ENCODE peak calls at places on chromosomes 11 and 22, in four cellular contexts. I is transverse colon, N is Peyer's patch, Y is uterus. O is an unnamed sample.

GRCh38 chr22:35102663-35103062 is 36.7 kb downstream of the ISX start:
- DNase-seq in I (peak; percentile 71), N (no peak), Y (no peak), O (no peak)

GRCh38 chr11:45320366-45320765 is 34.2 kb upstream of the SYT13 start:
- DNase-seq in I (no peak), N (no peak), Y (no peak), O (no peak)

GRCh38 chr11:119828819-119829218 is 99.8 kb upstream of the NECTIN1 start:
- DNase-seq in I (no peak), N (no peak), Y (no peak), O (no peak)

GRCh38 chr11:117610045-117610444 is 187.0 kb downstream of the DSCAML1 start:
- DNase-seq in I (no peak), N (no peak), Y (no peak), O (no peak)

GRCh38 chr11:129862123-129862522 is 33.3 kb downstream of the NFRKB start:
- DNase-seq in I (no peak), N (no peak), Y (no peak), O (no peak)

GRCh38 chr11:44071157-44071556 is 5.1 kb downstream of the ACCS start:
- DNase-seq in I (no peak), N (no peak), Y (no peak), O (no peak)

GRCh38 chr11:94675239-94675638 is 92.9 kb upstream of the AMOTL1 start:
- DNase-seq in I (no peak), N (no peak), Y (no peak), O (peak; percentile 66)

GRCh38 chr11:114080219-114080618 is 20.7 kb downstream of the ZBTB16 start:
- DNase-seq in I (no peak), N (peak; percentile 44), Y (no peak), O (no peak)

GRCh38 chr22:26377170-26377825 is 51.8 kb upstream of the ASPHD2 start:
- DNase-seq in I (no peak), N (no peak), Y (no peak), O (no peak)

GRCh38 chr11:78040691-78041379 is 17.8 kb upstream of the KCTD14 start:
- DNase-seq in I (no peak), N (no peak), Y (no peak), O (no peak)

GRCh38 chr11:67644042-67644441 is 4.5 kb upstream of the TBX10 start:
- DNase-seq in I (no peak), N (no peak), Y (no peak), O (no peak)

GRCh38 chr22:28883657-28883916 is 215 bp downstream of the ZNRF3 start:
- DNase-seq in I (no peak), N (no peak), Y (no peak), O (no peak)

GRCh38 chr11:96126917-96127595 is 203.1 kb upstream of the MTMR2 start:
- DNase-seq in I (no peak), N (no peak), Y (no peak), O (no peak)

GRCh38 chr11:69707156-69707555 is 3.3 kb upstream of the FGF19 start:
- DNase-seq in I (no peak), N (no peak), Y (no peak), O (no peak)

GRCh38 chr11:130313383-130314183 is 1.1 kb downstream of the ZBTB44 start:
- DNase-seq in I (no peak), N (no peak), Y (no peak), O (no peak)

GRCh38 chr11:123585206-123585605 is 69.2 kb downstream of the SCN3B start:
- DNase-seq in I (peak; percentile 27), N (no peak), Y (no peak), O (no peak)

GRCh38 chr22:40218723-40219294 is 41.1 kb downstream of the TNRC6B start:
- DNase-seq in I (no peak), N (no peak), Y (no peak), O (no peak)

GRCh38 chr11:1167256-1167655 is 9.5 kb downstream of the MUC5AC start:
- DNase-seq in I (no peak), N (no peak), Y (no peak), O (no peak)

GRCh38 chr22:32926600-32926999 is 125.1 kb downstream of the TIMP3 start:
- DNase-seq in I (no peak), N (no peak), Y (no peak), O (no peak)

GRCh38 chr11:69644071-69644961 is 3.4 kb downstream of the CCND1 start:
- DNase-seq in I (peak; percentile 67), N (no peak), Y (peak; percentile 65), O (no peak)

GRCh38 chr11:117295438-117296137 is 4.4 kb downstream of the BACE1-AS start:
- DNase-seq in I (no peak), N (no peak), Y (no peak), O (no peak)

GRCh38 chr11:47356998-47357329 is 4.5 kb upstream of the MYBPC3 start:
- DNase-seq in I (no peak), N (no peak), Y (no peak), O (no peak)

GRCh38 chr11:119169272-119169719 is 771 bp downstream of the NLRX1 start:
- DNase-seq in I (no peak), N (no peak), Y (peak; percentile 60), O (no peak)

GRCh38 chr11:120929664-120930154 is 94.2 kb upstream of the TBCEL start:
- DNase-seq in I (peak; percentile 41), N (no peak), Y (no peak), O (no peak)

GRCh38 chr11:100876826-100877545 is 189.9 kb downstream of the ARHGAP42 start:
- DNase-seq in I (no peak), N (no peak), Y (no peak), O (no peak)

GRCh38 chr11:353315-353857 is 15.9 kb upstream of the B4GALNT4 start:
- DNase-seq in I (peak; percentile 73), N (no peak), Y (peak; percentile 91), O (no peak)

GRCh38 chr11:59145534-59145933 is 2.9 kb downstream of the FAM111A start:
- DNase-seq in I (no peak), N (no peak), Y (no peak), O (no peak)

GRCh38 chr11:87116185-87116584 is 78.5 kb downstream of the TMEM135 start:
- DNase-seq in I (no peak), N (no peak), Y (no peak), O (no peak)

GRCh38 chr22:31905356-31905755 is 39.0 kb upstream of the YWHAH start:
- DNase-seq in I (no peak), N (no peak), Y (no peak), O (no peak)

GRCh38 chr22:45832959-45833580 is 143.9 kb downstream of the WNT7B start:
- DNase-seq in I (no peak), N (no peak), Y (no peak), O (no peak)

GRCh38 chr11:520428-521178 is 13.6 kb upstream of the RNH1 start:
- DNase-seq in I (no peak), N (no peak), Y (no peak), O (no peak)

GRCh38 chr11:78350646-78351165 is 66.9 kb downstream of the GAB2 start:
- DNase-seq in I (no peak), N (no peak), Y (no peak), O (no peak)

GRCh38 chr11:2375964-2376551 is 1.1 kb upstream of the CD81 start:
- DNase-seq in I (no peak), N (no peak), Y (no peak), O (no peak)

GRCh38 chr11:2377511-2378443 is 667 bp downstream of the CD81 start:
- DNase-seq in I (peak; percentile 72), N (peak; percentile 83), Y (peak; percentile 78), O (no peak)

GRCh38 chr11:2378527-2379210 is 1.6 kb downstream of the CD81 start:
- DNase-seq in I (no peak), N (peak; percentile 27), Y (peak; percentile 58), O (no peak)

GRCh38 chr11:2375341-2375853 is 1.7 kb upstream of the CD81 start:
- DNase-seq in I (no peak), N (no peak), Y (no peak), O (no peak)

GRCh38 chr11:2376751-2377451 is at the start of gene CD81:
- DNase-seq in I (no peak), N (peak; percentile 59), Y (peak; percentile 67), O (no peak)
- TF ChIP-seq POLR2A in I (no peak), N (no peak), Y (peak; percentile 63), O (no peak)

DNA sequence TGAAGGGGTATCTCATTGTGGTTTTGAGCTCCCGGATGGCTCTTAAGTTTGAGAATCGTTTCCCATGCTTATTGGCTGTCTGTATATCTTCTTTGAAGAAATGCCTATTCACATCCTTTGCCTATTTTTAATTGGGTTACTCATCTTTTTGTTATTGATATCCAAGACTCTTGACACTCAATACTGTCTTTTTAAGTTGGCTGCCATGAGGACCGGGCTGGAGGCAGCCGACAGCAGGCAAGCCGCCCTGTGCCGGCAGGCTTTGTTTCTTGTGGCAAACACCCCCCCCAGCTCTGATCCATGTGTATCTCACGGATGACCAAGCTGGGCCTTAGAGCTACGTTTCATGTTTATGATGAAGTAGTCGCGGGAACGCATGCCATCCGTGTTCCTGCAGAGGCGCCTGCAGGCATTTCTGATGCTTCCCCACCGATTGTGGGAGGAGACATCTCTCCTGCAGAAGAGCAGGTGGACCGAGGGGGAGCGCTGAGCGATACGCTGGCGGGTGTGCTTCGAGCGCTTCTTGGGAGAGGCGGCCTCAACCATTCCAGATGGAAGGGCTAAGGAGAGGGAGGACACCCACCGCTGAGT is 95.8 kb downstream of the TBC1D22A start:
- DNase-seq in I (no peak), N (no peak), Y (no peak), O (peak; percentile 37)
- TF ChIP-seq POLR2A in I (no peak), N (no peak), Y (no peak), O (no peak)

GRCh38 chr11:111166655-111167054 is 78.9 kb upstream of the POU2AF2 start:
- DNase-seq in I (no peak), N (no peak), Y (no peak), O (no peak)
- TF ChIP-seq POLR2A in I (no peak), N (no peak), Y (no peak), O (no peak)

DNA sequence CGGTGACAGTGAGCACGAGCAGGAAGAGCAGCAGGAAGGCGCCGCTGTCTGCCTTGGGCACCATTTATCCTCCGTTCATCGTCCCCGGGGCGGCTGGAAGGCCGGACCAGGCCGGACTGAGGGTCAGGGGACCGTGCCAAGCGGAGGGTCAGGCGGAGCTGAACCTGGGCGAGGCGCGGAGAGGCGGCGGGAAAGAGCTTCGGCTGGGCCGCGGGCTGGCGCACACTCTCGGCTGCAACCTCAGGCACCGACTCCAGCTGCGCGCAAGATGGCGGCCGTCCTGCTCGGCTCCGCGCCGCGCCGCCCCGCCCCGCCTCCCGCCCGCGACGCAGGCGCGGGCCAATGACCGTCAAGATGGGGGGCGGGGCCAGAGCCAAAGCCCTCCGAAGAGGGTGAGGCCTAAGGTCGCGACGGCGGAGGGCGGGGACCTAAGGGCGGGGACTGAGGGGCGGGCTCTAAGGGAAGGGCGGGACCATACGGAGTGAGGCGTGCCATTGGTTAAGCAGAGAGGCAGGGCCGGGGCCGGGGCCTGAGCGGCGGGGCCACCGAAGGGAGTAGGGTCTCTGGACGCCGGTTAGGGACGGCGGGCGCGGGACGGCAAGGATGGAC is at the start of gene DGCR2:
- DNase-seq in I (peak; percentile 98), N (peak; percentile 97), Y (peak; percentile 96), O (peak; percentile 99)
- TF ChIP-seq POLR2A in I (peak; percentile 82), N (peak; percentile 71), Y (peak; percentile 86), O (peak; percentile 32)